ENCODE peak calls at places on chromosomes 12 and 14, in eight cellular contexts. U is iris pigment epithelial cell; V is GM04504; N is stimulated activated CD8-positive, alpha-beta memory T cell treated with anti-CD3 and anti-CD28 coated beads, Interleukin-2, amount 100 ng/mL, for 48 hours; F is ACHN; Y is NCI-H1092; D is GM13977; C is nucleus accumbens. Z is an unnamed sample.
A peak's percentile ranks its signal among the peaks of the same experiment; 100 is the strongest.

GRCh38 chr14:53016919-53017318 is 66.1 kb upstream of the FERMT2 start:
- DNase-seq in N (no peak), C (no peak), Y (no peak), F (no peak), D (no peak), U (no peak), V (no peak), Z (no peak)

GRCh38 chr14:88005050-88005481 is at the start of gene GPR65:
- DNase-seq in Y (no peak), C (no peak), U (peak; percentile 42), V (no peak), N (no peak), F (no peak), D (peak; percentile 28), Z (peak; percentile 67)

GRCh38 chr14:50594577-50595316 is 34.8 kb downstream of the ATL1 start:
- DNase-seq in D (no peak), N (no peak), U (no peak), F (no peak), Y (no peak), C (no peak), V (no peak), Z (no peak)

GRCh38 chr12:53235742-53236442 is 3.9 kb upstream of the RARG start:
- DNase-seq in F (no peak), C (no peak), U (no peak), V (no peak), Y (no peak), D (no peak), N (no peak), Z (no peak)

GRCh38 chr12:104740668-104741067 is 217.4 kb downstream of the SLC41A2 start:
- DNase-seq in F (no peak), U (no peak), C (peak; percentile 13), V (no peak), N (no peak), Y (no peak), D (peak; percentile 74), Z (peak; percentile 67)

GRCh38 chr12:52942056-52942913 is 6.6 kb upstream of the KRT18 start:
- DNase-seq in N (no peak), U (no peak), C (no peak), V (no peak), D (no peak), Y (no peak), F (no peak), Z (no peak)

GRCh38 chr14:58082491-58083098 is 69.4 kb downstream of the ARMH4 start:
- DNase-seq in Y (no peak), F (peak; percentile 87), C (no peak), N (no peak), U (peak; percentile 92), D (no peak), V (peak; percentile 81), Z (no peak)

GRCh38 chr14:33184587-33184986 is 245.9 kb downstream of the NPAS3 start:
- DNase-seq in U (peak; percentile 40), N (no peak), Y (peak; percentile 38), D (no peak), V (peak; percentile 10), C (no peak), F (no peak), Z (no peak)

GRCh38 chr12:32331133-32331532 is 68.2 kb upstream of the FGD4 start:
- DNase-seq in N (no peak), C (no peak), D (no peak), V (no peak), F (no peak), Y (no peak), U (peak; percentile 65), Z (no peak)

GRCh38 chr14:94174622-94175402 is 690 bp downstream of the PPP4R4 start:
- DNase-seq in Y (no peak), C (no peak), F (no peak), U (no peak), V (no peak), D (no peak), N (no peak), Z (peak; percentile 9)

GRCh38 chr12:40198601-40199000 is 26.2 kb upstream of the LRRK2 start:
- DNase-seq in N (no peak), V (no peak), U (peak; percentile 38), F (no peak), C (no peak), Y (no peak), D (no peak), Z (no peak)

GRCh38 chr14:75794615-75795038 is 133.6 kb downstream of the TTLL5 start:
- DNase-seq in U (peak; percentile 78), Y (no peak), N (no peak), C (no peak), D (no peak), F (peak; percentile 27), V (peak; percentile 40), Z (no peak)

GRCh38 chr12:69019082-69019481 is 86.1 kb upstream of the CPM start:
- DNase-seq in U (no peak), V (no peak), C (no peak), N (no peak), Y (no peak), F (no peak), D (no peak), Z (no peak)

GRCh38 chr14:61188196-61188595 is 92.9 kb downstream of the TMEM30B start:
- DNase-seq in D (no peak), C (no peak), F (peak; percentile 66), N (no peak), U (no peak), V (no peak), Y (no peak), Z (peak; percentile 3)

GRCh38 chr14:98192946-98193345 is 1079.1 kb downstream of the BCL11B start:
- DNase-seq in F (no peak), N (no peak), Y (no peak), C (no peak), D (no peak), U (no peak), V (no peak), Z (no peak)

GRCh38 chr12:100128509-100128908 is 14.2 kb downstream of the BLTP3B start:
- DNase-seq in F (peak; percentile 69), C (no peak), D (no peak), N (no peak), U (peak; percentile 58), Y (no peak), V (no peak), Z (no peak)

GRCh38 chr14:79378020-79378419 is 833.3 kb downstream of the DIO2 start:
- DNase-seq in Y (no peak), C (no peak), V (no peak), F (no peak), N (no peak), D (no peak), U (no peak), Z (no peak)

GRCh38 chr12:132144115-132145071 is at the start of the genes DDX51 and NOC4L:
- DNase-seq in D (peak; percentile 99), V (peak; percentile 84), Y (peak; percentile 89), N (peak; percentile 95), C (peak; percentile 86), U (peak; percentile 92), F (peak; percentile 98), Z (peak; percentile 97)

GRCh38 chr12:111457071-111457470 is 51.3 kb downstream of the SH2B3 start:
- DNase-seq in N (no peak), D (no peak), U (no peak), F (no peak), C (no peak), Y (no peak), V (no peak), Z (no peak)

GRCh38 chr12:32983968-32984367 is 87.4 kb upstream of the PKP2 start:
- DNase-seq in D (no peak), U (no peak), Y (no peak), C (no peak), N (no peak), F (peak; percentile 41), V (no peak), Z (no peak)

GRCh38 chr14:69673099-69673498 is 61.7 kb downstream of the SUSD6 start:
- DNase-seq in V (no peak), U (no peak), F (no peak), D (no peak), N (no peak), Y (no peak), C (no peak), Z (no peak)

GRCh38 chr14:68703093-68703492 is 89.8 kb downstream of the ZFP36L1 start:
- DNase-seq in C (no peak), Y (no peak), V (no peak), D (no peak), N (no peak), U (peak; percentile 86), F (peak; percentile 32), Z (no peak)

GRCh38 chr12:68037616-68038255 is 48.5 kb downstream of the IFNG-AS1 start:
- DNase-seq in F (no peak), U (no peak), C (no peak), D (no peak), Y (no peak), V (no peak), N (no peak), Z (no peak)

GRCh38 chr14:64960762-64961276 is 11.3 kb downstream of the RAB15 start:
- DNase-seq in N (no peak), C (no peak), Y (no peak), U (no peak), V (no peak), F (no peak), D (no peak), Z (no peak)

GRCh38 chr12:108371801-108372344 is 32.8 kb upstream of the CMKLR1 start:
- DNase-seq in N (no peak), V (peak; percentile 17), F (no peak), Y (no peak), C (no peak), U (peak; percentile 73), D (no peak), Z (no peak)

GRCh38 chr14:42185718-42186117 is 579.0 kb downstream of the LRFN5 start:
- DNase-seq in F (no peak), Y (no peak), U (no peak), D (no peak), C (no peak), N (no peak), V (no peak), Z (no peak)

GRCh38 chr12:104668274-104668718 is 211.5 kb downstream of the CHST11 start:
- DNase-seq in D (no peak), V (no peak), F (no peak), C (no peak), N (no peak), Y (peak; percentile 24), U (peak; percentile 80), Z (no peak)

GRCh38 chr14:67943947-67944346 is 124.4 kb downstream of the RAD51B start:
- DNase-seq in N (peak; percentile 3), C (no peak), F (peak; percentile 92), U (peak; percentile 90), D (peak; percentile 38), Y (peak; percentile 85), V (peak; percentile 51), Z (peak; percentile 21)

GRCh38 chr12:32273712-32274111 is 125.6 kb upstream of the FGD4 start:
- DNase-seq in N (peak; percentile 37), D (peak; percentile 65), U (no peak), V (no peak), F (peak; percentile 48), Y (no peak), C (no peak), Z (peak; percentile 41)

GRCh38 chr12:89276860-89277259 is 75.4 kb downstream of the DUSP6 start:
- DNase-seq in U (peak; percentile 5), C (no peak), N (no peak), Y (no peak), F (no peak), V (no peak), D (no peak), Z (no peak)

GRCh38 chr12:11553871-11554533 is 95.5 kb upstream of the ETV6 start:
- DNase-seq in Y (peak; percentile 41), U (peak; percentile 56), V (peak; percentile 30), D (peak; percentile 74), N (no peak), F (peak; percentile 69), C (no peak), Z (peak; percentile 68)

Z was measured in GM06990.